ENCODE peak calls at places on chromosomes 7 and 10, in seven cellular contexts. B is globus pallidus, H is T-cell, V is T-helper 9 cell, F is bronchial epithelial cell, S is hepatic stellate cell, U is heart right ventricle. O is an unnamed sample.

GRCh38 chr10:46282460-46283216 is 4.2 kb upstream of the ANTXRL start:
- DNase-seq in U (peak; percentile 78), V (peak; percentile 52), B (peak; percentile 91), S (peak; percentile 76), H (peak; percentile 61), F (peak; percentile 24), O (peak; percentile 58)

GRCh38 chr7:2403718-2404648 is 572 bp downstream of the CHST12 start:
- DNase-seq in V (peak; percentile 27), F (no peak), H (peak; percentile 34), S (peak; percentile 79), B (peak; percentile 38), U (no peak), O (peak; percentile 46)

GRCh38 chr7:57425969-57426628 is 23.9 kb upstream of the ZNF716 start:
- DNase-seq in F (no peak), S (no peak), B (no peak), U (no peak), V (no peak), H (no peak), O (no peak)

GRCh38 chr7:29564455-29565185 is 985 bp downstream of the PRR15 start:
- DNase-seq in V (no peak), F (peak; percentile 73), B (no peak), H (no peak), U (peak; percentile 32), S (peak; percentile 77), O (no peak)

GRCh38 chr10:83922246-83922860 is 217.0 kb upstream of the GHITM start:
- DNase-seq in H (no peak), U (no peak), V (no peak), B (no peak), S (no peak), F (no peak), O (no peak)

GRCh38 chr7:1234794-1235500 is 2.3 kb downstream of the UNCX start:
- DNase-seq in V (no peak), U (no peak), S (no peak), F (no peak), B (no peak), H (no peak), O (no peak)

GRCh38 chr7:129951076-129952011 is 1.4 kb downstream of the UBE2H start:
- DNase-seq in H (no peak), F (no peak), B (peak; percentile 45), S (peak; percentile 29), V (peak; percentile 3), U (peak; percentile 38), O (no peak)

GRCh38 chr7:156029460-156030007 is 217.3 kb upstream of the SHH start:
- DNase-seq in B (no peak), H (no peak), U (no peak), S (no peak), V (no peak), F (no peak), O (no peak)

GRCh38 chr10:124450010-124450782 is at the start of gene NKX1-2:
- DNase-seq in F (no peak), H (no peak), U (no peak), S (no peak), V (no peak), B (peak; percentile 16), O (no peak)

GRCh38 chr7:44127161-44127560 is 3.8 kb upstream of the POLD2 start:
- DNase-seq in B (no peak), H (no peak), F (no peak), V (no peak), U (no peak), S (no peak), O (no peak)

GRCh38 chr7:16007911-16008310 is 321.4 kb upstream of the MEOX2 start:
- DNase-seq in F (no peak), U (no peak), S (no peak), H (no peak), B (no peak), V (no peak), O (no peak)

GRCh38 chr10:85916999-85917573 is 449.5 kb downstream of the GRID1 start:
- DNase-seq in S (no peak), U (no peak), B (no peak), F (peak; percentile 39), H (no peak), V (no peak), O (no peak)

GRCh38 chr10:14626126-14626525 is 148.6 kb downstream of the FAM107B start:
- DNase-seq in V (no peak), B (no peak), F (no peak), U (no peak), S (no peak), H (no peak), O (no peak)

GRCh38 chr10:69516548-69517195 is 56.5 kb downstream of the NEUROG3 start:
- DNase-seq in F (no peak), V (no peak), B (no peak), U (no peak), H (no peak), S (no peak), O (no peak)

GRCh38 chr10:95876756-95877155 is 31.0 kb upstream of the CC2D2B start:
- DNase-seq in F (no peak), H (no peak), V (no peak), S (no peak), B (no peak), U (no peak), O (no peak)

GRCh38 chr10:87844837-87845623 is 18.3 kb downstream of the KLLN start:
- DNase-seq in U (no peak), H (no peak), B (no peak), V (no peak), S (no peak), F (peak; percentile 88), O (no peak)

GRCh38 chr10:22620140-22620857 is 94.1 kb downstream of the PIP4K2A start:
- DNase-seq in H (no peak), S (peak; percentile 85), F (peak; percentile 90), U (peak; percentile 64), V (no peak), B (peak; percentile 79), O (no peak)

GRCh38 chr10:61130366-61130765 is 186.4 kb upstream of the RHOBTB1 start:
- DNase-seq in S (no peak), U (no peak), F (peak; percentile 20), B (no peak), V (no peak), H (no peak), O (no peak)

GRCh38 chr7:36084485-36085091 is 68.5 kb upstream of the EEPD1 start:
- DNase-seq in V (no peak), S (peak; percentile 29), F (peak; percentile 53), U (peak; percentile 32), H (no peak), B (no peak), O (no peak)

GRCh38 chr7:378551-379455 is 88.8 kb downstream of the FOXL3 start:
- DNase-seq in U (no peak), H (no peak), F (no peak), S (no peak), B (no peak), V (no peak), O (peak; percentile 13)

GRCh38 chr7:133642907-133643306 is 390.0 kb downstream of the EXOC4 start:
- DNase-seq in H (no peak), U (no peak), F (peak; percentile 54), S (no peak), V (no peak), B (no peak), O (no peak)

GRCh38 chr10:60003709-60004191 is 97.4 kb upstream of the CCDC6 start:
- DNase-seq in S (no peak), H (no peak), V (no peak), F (no peak), B (no peak), U (no peak), O (no peak)

GRCh38 chr7:148924011-148924410 is 39.9 kb upstream of the EZH2 start:
- DNase-seq in S (no peak), B (no peak), U (no peak), V (no peak), H (no peak), F (no peak), O (no peak)

GRCh38 chr10:4691776-4692175 is 134.2 kb upstream of the AKR1E2 start:
- DNase-seq in V (no peak), B (no peak), F (peak; percentile 85), H (no peak), S (peak; percentile 41), U (no peak), O (no peak)

GRCh38 chr10:42866115-42866995 is 83.8 kb downstream of the BMS1 start:
- DNase-seq in U (peak; percentile 75), V (peak; percentile 6), B (peak; percentile 59), S (peak; percentile 91), H (peak; percentile 43), F (peak; percentile 26), O (peak; percentile 36)

GRCh38 chr10:97546441-97547340 is 25.9 kb upstream of the ANKRD2 start:
- DNase-seq in H (no peak), U (no peak), S (no peak), B (no peak), F (no peak), V (no peak), O (no peak)

GRCh38 chr10:69348824-69349541 is 67.7 kb downstream of the TACR2 start:
- DNase-seq in F (peak; percentile 99), V (no peak), H (no peak), S (peak; percentile 91), U (peak; percentile 20), B (peak; percentile 34), O (no peak)